ENCODE peak calls at places on chromosomes 4 and X, in four cellular contexts. A is iris pigment epithelial cell, E is transverse colon, C is progenitor cell of endocrine pancreas. Q is an unnamed sample.

GRCh38 chr4:64430933-64431332 is 21.7 kb upstream of the TECRL start:
- DNase-seq in E (no peak), C (no peak), A (no peak), Q (no peak)

GRCh38 chrX:7582191-7582590 is 260.8 kb upstream of the VCX start:
- DNase-seq in C (no peak), A (no peak), E (no peak), Q (no peak)

GRCh38 chrX:141468940-141469339 is 115.6 kb downstream of the SPANXA1 start:
- DNase-seq in E (no peak), A (peak), C (no peak), Q (peak)

GRCh38 chr4:61994036-61994435 is 793.9 kb downstream of the ADGRL3 start:
- DNase-seq in E (peak), C (no peak), A (peak), Q (peak)

GRCh38 chrX:69165116-69165651 is at the start of gene PJA1:
- DNase-seq in E (peak), C (peak), A (peak), Q (peak)

GRCh38 chrX:23773601-23774175 is 9.3 kb upstream of the SAT1 start:
- DNase-seq in E (peak), A (no peak), C (no peak), Q (peak)

GRCh38 chrX:101483705-101484104 is 1.6 kb upstream of the ARMCX4 start:
- DNase-seq in A (no peak), C (no peak), E (no peak), Q (no peak)

GRCh38 chrX:39599339-39599738 is 498.4 kb downstream of the BCOR start:
- DNase-seq in E (no peak), A (no peak), C (no peak), Q (no peak)

GRCh38 chrX:100895365-100896075 is 21.4 kb upstream of the NOX1 start:
- DNase-seq in C (no peak), A (peak), E (peak), Q (peak)

GRCh38 chr4:72418458-72418857 is 150.6 kb downstream of the ADAMTS3 start:
- DNase-seq in A (peak), C (no peak), E (no peak), Q (peak)

GRCh38 chrX:131783555-131784338 is 239.4 kb upstream of the STK26 start:
- DNase-seq in E (peak), C (no peak), A (peak), Q (peak)

GRCh38 chr4:39505581-39505980 is 21.7 kb downstream of the UGDH start:
- DNase-seq in C (no peak), A (no peak), E (no peak), Q (no peak)

GRCh38 chrX:110428144-110428543 is 69.5 kb downstream of the RTL9 start:
- DNase-seq in C (no peak), E (no peak), A (no peak), Q (peak)

GRCh38 chr4:155353923-155354540 is 22.7 kb downstream of the MAP9 start:
- DNase-seq in C (peak), A (peak), E (peak), Q (peak)

GRCh38 chrX:46376246-46376885 is 168.9 kb downstream of the ZNF674 start:
- DNase-seq in C (no peak), E (peak), A (peak), Q (peak)

GRCh38 chrX:34654939-34655338 is 2.1 kb downstream of the TMEM47 start:
- DNase-seq in A (peak), C (no peak), E (no peak), Q (peak)

GRCh38 chr4:174358823-174359222 is 75.1 kb downstream of the CEP44 start:
- DNase-seq in C (no peak), A (peak), E (no peak), Q (peak)

GRCh38 chr4:152038238-152038637 is 277.4 kb upstream of the GATB start:
- DNase-seq in E (no peak), A (peak), C (no peak), Q (peak)

GRCh38 chr4:125991398-125991797 is 676.6 kb downstream of the FAT4 start:
- DNase-seq in C (no peak), A (no peak), E (no peak), Q (no peak)

GRCh38 chrX:108165349-108166111 is 74.0 kb downstream of the ATG4A start:
- DNase-seq in E (no peak), C (no peak), A (peak), Q (peak)

GRCh38 chr4:63106600-63106999 is 1302.7 kb downstream of the TECRL start:
- DNase-seq in C (no peak), E (no peak), A (no peak), Q (no peak)

GRCh38 chrX:68725966-68726365 is 78.5 kb downstream of the STARD8 start:
- DNase-seq in E (no peak), A (no peak), C (no peak), Q (no peak)

GRCh38 chr4:138981930-138982390 is 33.6 kb upstream of the NOCT start:
- DNase-seq in E (peak), C (no peak), A (peak), Q (peak)

GRCh38 chr4:6330384-6330767 is 60.7 kb downstream of the WFS1 start:
- DNase-seq in E (no peak), C (no peak), A (no peak), Q (no peak)

GRCh38 chr4:28225689-28226353 is 1365.2 kb downstream of the STIM2 start:
- DNase-seq in E (no peak), A (no peak), C (no peak), Q (no peak)

GRCh38 chr4:14920759-14921313 is 81.4 kb upstream of the CPEB2 start:
- DNase-seq in E (no peak), C (no peak), A (no peak), Q (no peak)

GRCh38 chr4:4861592-4862551 is 2.4 kb downstream of the MSX1 start:
- DNase-seq in E (no peak), A (no peak), C (no peak), Q (no peak)

GRCh38 chr4:7206856-7207567 is 14.7 kb downstream of the SORCS2 start:
- DNase-seq in E (peak), A (peak), C (no peak), Q (peak)

GRCh38 chrX:39969099-39969825 is 128.5 kb downstream of the BCOR start:
- DNase-seq in E (no peak), C (no peak), A (peak), Q (peak)

GRCh38 chrX:85503258-85504158 is 124.0 kb upstream of the POF1B start:
- DNase-seq in C (no peak), A (no peak), E (peak), Q (no peak)

GRCh38 chrX:150088766-150089518 is 150.7 kb upstream of the EOLA2 start:
- DNase-seq in A (no peak), C (no peak), E (no peak), Q (no peak)

GRCh38 chr4:13701937-13702446 is 74.5 kb upstream of the BOD1L1 start:
- DNase-seq in C (no peak), A (peak), E (no peak), Q (peak)

GRCh38 chr4:53704329-53704728 is 113.0 kb upstream of the LNX1 start:
- DNase-seq in E (no peak), C (no peak), A (no peak), Q (no peak)